ENCODE peak calls at places on chromosomes 2 and 18, in six cellular contexts. O is PC-3, F is SK-N-SH, R is GM23248, V is HCT116, M is MM.1S. N is an unnamed sample.

GRCh38 chr2:204124140-204124750 is 187.7 kb downstream of the ICOS start:
- DNase-seq in V (no peak), O (no peak), F (no peak), R (no peak), M (no peak), N (no peak)

GRCh38 chr2:17719562-17720371 is 33.8 kb downstream of the SMC6 start:
- DNase-seq in V (peak; percentile 3), R (peak; percentile 48), M (peak; percentile 15), O (peak; percentile 47), F (peak; percentile 24), N (peak; percentile 75)

GRCh38 chr2:240954436-240955305 is 43.7 kb upstream of the SNED1 start:
- DNase-seq in O (no peak), V (no peak), R (no peak), F (peak; percentile 68), M (no peak), N (no peak)

GRCh38 chr2:107088156-107088555 is 202.2 kb upstream of the ST6GAL2 start:
- DNase-seq in R (no peak), F (no peak), O (peak; percentile 7), M (no peak), V (no peak), N (no peak)

GRCh38 chr2:8542381-8543064 is 139.3 kb upstream of the ID2 start:
- DNase-seq in R (no peak), V (no peak), F (no peak), O (no peak), M (no peak), N (no peak)

GRCh38 chr2:26251893-26252292 is 7.2 kb downstream of the HADHB start:
- DNase-seq in R (peak; percentile 33), F (no peak), O (no peak), M (no peak), V (no peak), N (no peak)

GRCh38 chr2:240247241-240247867 is 106.9 kb upstream of the OTOS start:
- DNase-seq in M (no peak), O (no peak), R (peak; percentile 30), V (no peak), F (peak; percentile 23), N (no peak)

GRCh38 chr2:167844714-167845530 is 402.5 kb downstream of the STK39 start:
- DNase-seq in F (no peak), R (no peak), V (peak; percentile 29), O (peak; percentile 11), M (no peak), N (peak; percentile 81)

GRCh38 chr2:85582467-85582866 is 1.8 kb upstream of the VAMP5 start:
- DNase-seq in O (no peak), M (no peak), V (no peak), F (no peak), R (no peak), N (no peak)

GRCh38 chr2:85584354-85584856 is at the start of gene VAMP5:
- DNase-seq in M (no peak), R (peak; percentile 68), V (no peak), O (no peak), F (peak; percentile 85), N (no peak)

GRCh38 chr2:85583667-85584353 is 421 bp upstream of the VAMP5 start:
- DNase-seq in R (peak; percentile 41), F (no peak), O (no peak), M (no peak), V (no peak), N (no peak)

GRCh38 chr2:85585781-85586105 is 1.5 kb downstream of the VAMP5 start:
- DNase-seq in R (peak; percentile 73), V (no peak), O (peak; percentile 51), F (no peak), M (no peak), N (no peak)

DNA sequence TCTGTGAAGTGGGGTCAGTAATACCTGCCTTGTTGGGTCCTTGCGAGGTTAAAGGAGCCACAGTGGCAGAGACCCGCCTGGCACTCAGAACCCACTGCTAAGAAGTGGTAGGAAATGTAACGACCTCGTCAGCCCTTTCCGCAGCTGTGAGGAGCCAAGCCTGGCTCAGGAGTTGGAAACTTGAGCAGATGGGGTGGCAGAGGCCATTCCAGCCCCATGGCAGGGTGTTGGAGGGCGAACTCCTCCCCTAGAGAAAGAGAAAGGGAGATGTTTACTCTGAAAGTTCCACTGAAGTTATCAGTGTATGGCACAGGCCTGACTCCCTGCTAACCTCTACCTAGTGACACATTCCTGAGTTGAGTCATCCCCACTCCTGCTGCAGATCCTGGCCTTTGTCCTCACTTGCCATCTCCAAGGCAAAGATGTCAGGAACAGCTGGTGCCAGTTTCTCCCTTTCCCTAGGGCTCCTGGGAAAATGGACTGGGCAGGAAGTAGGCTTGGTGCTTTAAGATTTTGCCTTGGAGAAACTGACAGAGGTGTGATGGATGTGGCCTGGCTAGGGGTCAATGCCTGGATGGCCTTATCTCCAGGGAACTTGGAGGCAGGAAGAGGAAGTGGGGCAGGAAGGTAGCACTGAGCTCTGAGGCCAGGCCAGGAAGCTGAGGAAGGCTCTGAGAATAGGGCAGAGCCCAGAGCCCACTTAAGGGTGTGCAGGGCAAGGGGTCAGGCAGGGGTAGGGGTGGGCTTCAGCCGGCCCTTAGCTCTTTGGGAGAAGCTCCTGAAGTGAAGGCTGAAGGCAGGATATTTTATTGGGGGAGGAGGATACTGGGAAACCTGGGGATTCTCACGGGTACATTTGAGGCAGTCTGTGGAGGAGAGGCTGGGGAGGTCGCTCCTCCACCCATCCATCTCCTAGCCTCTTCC is 888 bp downstream of the VAMP5 start:
- DNase-seq in R (peak; percentile 82), F (peak; percentile 31), O (peak; percentile 84), M (no peak), V (no peak), N (no peak)
- H3K27ac ChIP-seq in R (peak overlapping the region; percentile 80), F (no peak overlapping the region), O (peak overlapping the region; percentile 42), M (no peak overlapping the region), V (peak overlapping the region; percentile 75), N (no peak overlapping the region)

DNA sequence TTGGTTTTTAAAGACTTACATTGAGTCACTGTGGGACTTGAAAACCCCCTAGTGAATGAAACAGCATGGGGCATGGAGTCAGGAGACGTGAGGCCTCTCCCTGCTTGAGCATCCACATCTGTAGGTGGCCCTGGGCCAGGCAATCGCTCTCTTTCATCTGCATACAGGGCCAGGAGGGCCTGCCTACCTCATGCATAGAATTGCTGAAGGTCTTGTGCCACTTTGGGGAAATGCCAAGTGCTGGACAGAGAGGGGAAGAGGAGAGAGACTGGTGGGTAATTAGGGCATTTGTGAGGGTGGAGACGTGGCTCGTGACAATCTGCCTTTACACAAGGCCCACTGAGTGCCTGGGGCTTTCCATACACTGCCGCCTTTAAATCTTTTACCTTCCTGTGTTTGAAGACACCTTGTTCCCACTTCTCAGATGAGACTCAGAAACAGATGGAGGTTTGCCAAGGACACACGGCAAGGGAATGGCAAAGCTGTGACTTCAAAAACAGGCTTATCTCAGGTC is 322.2 kb upstream of the HS6ST1 start:
- DNase-seq in F (no peak), V (no peak), R (no peak), M (no peak), O (no peak), N (no peak)
- H3K9me2 ChIP-seq in F (no peaks in the 10 kb centered on the region), V (no peaks in the 10 kb centered on the region), R (no peaks in the 10 kb centered on the region), M (no peaks in the 10 kb centered on the region), O (no peaks in the 10 kb centered on the region), N (no peaks in the 10 kb centered on the region)

DNA sequence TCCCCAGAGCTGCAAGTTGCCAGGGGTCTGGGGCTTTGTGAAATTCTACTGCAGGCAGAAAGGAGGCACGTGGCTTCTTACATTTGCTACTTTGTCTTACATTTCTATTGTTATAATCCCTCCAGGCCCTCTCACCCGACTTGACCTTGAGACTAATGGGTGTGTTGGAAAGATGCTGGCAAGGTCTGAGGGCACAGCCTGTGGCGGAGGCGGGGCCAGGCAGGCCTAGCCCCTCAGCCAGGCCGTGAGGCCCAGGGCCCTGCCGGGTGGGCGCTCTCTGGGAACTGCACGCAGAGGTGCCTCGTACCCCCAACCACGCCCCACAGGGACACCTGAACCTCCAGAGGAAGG is 85.7 kb upstream of the NDUFV2 start:
- DNase-seq in F (no peak), O (no peak), V (no peak), R (peak; percentile 77), M (no peak), N (no peak)
- H3K9ac ChIP-seq in F (no peak overlapping the region), O (peak overlapping the region; percentile 84), V (peak overlapping the region; percentile 71), R (peak overlapping the region; percentile 91), M (peak overlapping the region; percentile 69), N (peak overlapping the region; percentile 24)

DNA sequence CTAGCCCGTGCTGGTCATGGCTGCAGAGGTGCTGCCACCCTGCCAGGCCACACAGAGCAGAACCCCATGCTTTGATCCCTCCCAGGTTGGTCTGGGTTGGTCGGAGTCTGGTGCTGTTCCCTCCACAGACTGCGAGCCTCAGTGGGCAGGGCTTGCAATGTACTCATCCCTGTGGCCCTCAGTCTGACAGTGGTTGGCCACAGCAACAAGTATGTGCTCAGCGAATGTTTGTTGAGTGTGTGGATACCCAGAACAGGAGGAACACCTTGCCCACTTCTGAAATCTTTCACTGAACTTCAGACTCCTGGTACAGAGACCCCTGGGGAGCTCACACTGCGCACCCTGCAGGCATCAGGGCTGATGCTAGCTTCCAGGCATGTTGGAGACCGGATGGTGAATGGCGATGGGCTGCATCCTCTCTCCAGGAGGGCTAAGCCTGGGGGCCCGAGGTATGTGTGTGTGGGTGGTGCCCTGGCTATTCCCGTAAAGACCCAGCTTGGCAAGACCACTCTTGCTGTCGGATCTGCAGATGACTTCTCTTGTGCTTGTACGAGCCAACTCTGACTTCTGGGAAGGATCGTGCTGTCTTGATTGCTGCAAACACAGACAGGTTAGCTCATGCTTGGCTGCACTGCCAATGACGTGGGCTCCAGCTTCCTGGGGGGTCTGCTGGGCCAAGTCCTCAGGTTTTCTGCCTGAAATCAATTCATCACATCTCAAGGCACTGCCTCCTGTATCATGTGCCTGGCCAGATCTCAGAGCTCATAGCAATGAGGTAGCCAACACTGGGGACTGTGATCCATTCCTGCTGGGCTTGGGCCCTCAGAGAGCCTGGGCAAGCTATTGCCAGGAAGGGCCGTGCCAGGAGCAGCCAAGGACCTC is 43.7 kb downstream of the RHOB start:
- DNase-seq in F (no peak), O (no peak), M (no peak), V (no peak), R (peak; percentile 54), N (no peak)
- H3K27ac ChIP-seq in F (no peak overlapping the region), O (no peak overlapping the region), M (no peak overlapping the region), V (no peak overlapping the region), R (no peak overlapping the region), N (no peak overlapping the region)

N was measured in Karpas-422.